ENCODE peak calls at places on chromosomes 7 and 10, in seven cellular contexts. O is H9, Q is neuronal stem cell, F is IMR-90, V is mesendoderm, R is H1, C is trophoblast cell. A is an unnamed sample.

GRCh38 chr7:33744293-33744692 is 161.0 kb upstream of the BMPER start:
- DNase-seq in O (no peak), F (peak), R (no peak), Q (no peak), C (peak), V (peak), A (no peak)

GRCh38 chr7:144854839-144855424 is 19.1 kb upstream of the TPK1 start:
- DNase-seq in C (peak), O (no peak), F (no peak), Q (peak), R (no peak), V (peak), A (peak)

GRCh38 chr7:69992938-69993337 is 394.7 kb downstream of the AUTS2 start:
- DNase-seq in Q (no peak), F (no peak), C (no peak), V (no peak), O (no peak), R (no peak), A (no peak)

GRCh38 chr7:87882538-87882937 is 6.2 kb downstream of the DBF4 start:
- DNase-seq in O (no peak), F (no peak), R (no peak), Q (no peak), C (no peak), V (no peak), A (no peak)

GRCh38 chr10:122127943-122128342 is 139.0 kb downstream of the TACC2 start:
- DNase-seq in F (peak), Q (no peak), V (peak), O (no peak), R (no peak), C (peak), A (peak)

GRCh38 chr7:16299853-16300252 is 121.5 kb downstream of the CRPPA start:
- DNase-seq in R (no peak), F (peak), V (no peak), Q (no peak), C (no peak), O (no peak), A (peak)

GRCh38 chr10:126017961-126018560 is 121.7 kb downstream of the FANK1 start:
- DNase-seq in R (no peak), O (no peak), C (no peak), Q (no peak), F (peak), V (no peak), A (peak)

GRCh38 chr10:42640610-42641229 is 2.4 kb upstream of the ZNF33B start:
- DNase-seq in Q (no peak), F (no peak), R (no peak), C (peak), V (peak), O (peak), A (no peak)

GRCh38 chr10:31618541-31619291 is 299.7 kb downstream of the ZEB1 start:
- DNase-seq in V (no peak), Q (no peak), C (no peak), R (no peak), F (peak), O (no peak), A (peak)

GRCh38 chr10:112388548-112388947 is 14.6 kb downstream of the ACSL5 start:
- DNase-seq in R (no peak), V (no peak), C (no peak), Q (no peak), O (no peak), F (no peak), A (no peak)

GRCh38 chr7:142431491-142431890 is 173.6 kb upstream of the PRSS58 start:
- DNase-seq in R (no peak), F (no peak), C (peak), Q (no peak), O (no peak), V (no peak), A (no peak)

GRCh38 chr7:20793686-20794394 is 7.2 kb upstream of the SP8 start:
- DNase-seq in F (no peak), C (no peak), V (peak), R (no peak), O (peak), Q (no peak), A (no peak)

GRCh38 chr7:34727464-34727995 is 69.5 kb downstream of the NPSR1 start:
- DNase-seq in R (no peak), Q (no peak), V (no peak), O (no peak), F (no peak), C (no peak), A (no peak)

GRCh38 chr7:44784364-44784763 is 12.1 kb upstream of the PPIA start:
- DNase-seq in C (no peak), V (no peak), R (no peak), F (no peak), Q (no peak), O (no peak), A (no peak)

GRCh38 chr7:158055726-158056510 is 531.7 kb downstream of the PTPRN2 start:
- DNase-seq in F (no peak), Q (no peak), V (no peak), C (no peak), R (no peak), O (no peak), A (no peak)

GRCh38 chr10:3067859-3068179 is 471 bp downstream of the PFKP start:
- DNase-seq in R (no peak), O (no peak), V (no peak), C (no peak), Q (no peak), F (no peak), A (peak)

GRCh38 chr10:123284022-123284421 is 129.8 kb downstream of the BUB3 start:
- DNase-seq in F (no peak), O (no peak), V (peak), Q (no peak), R (no peak), C (peak), A (no peak)

GRCh38 chr7:74061840-74062539 is 21.6 kb upstream of the LIMK1 start:
- DNase-seq in O (peak), F (peak), R (no peak), Q (no peak), C (peak), V (peak), A (peak)

GRCh38 chr7:43694399-43694748 is 34.9 kb downstream of the COA1 start:
- DNase-seq in V (no peak), R (no peak), F (peak), Q (no peak), C (peak), O (no peak), A (peak)

GRCh38 chr10:30722956-30723355 is 93.4 kb upstream of the LYZL2 start:
- DNase-seq in Q (no peak), R (no peak), C (no peak), V (no peak), F (no peak), O (no peak), A (no peak)

GRCh38 chr10:62000037-62000603 is 98.6 kb downstream of the ARID5B start:
- DNase-seq in Q (no peak), R (no peak), C (no peak), O (no peak), F (no peak), V (no peak), A (no peak)

GRCh38 chr10:46992794-46993552 is 81.7 kb downstream of the PTPN20 start:
- DNase-seq in Q (no peak), O (peak), C (peak), F (peak), R (no peak), V (peak), A (peak)

GRCh38 chr7:95609277-95609971 is 13.1 kb upstream of the PDK4 start:
- DNase-seq in O (no peak), C (no peak), V (no peak), F (peak), Q (no peak), R (no peak), A (peak)

GRCh38 chr10:131003455-131003854 is 308.1 kb downstream of the TCERG1L start:
- DNase-seq in C (peak), R (no peak), O (no peak), V (no peak), F (no peak), Q (no peak), A (no peak)

GRCh38 chr10:34045571-34046190 is 711.2 kb upstream of the NRP1 start:
- DNase-seq in V (no peak), C (peak), R (no peak), Q (no peak), F (peak), O (no peak), A (peak)

DNA sequence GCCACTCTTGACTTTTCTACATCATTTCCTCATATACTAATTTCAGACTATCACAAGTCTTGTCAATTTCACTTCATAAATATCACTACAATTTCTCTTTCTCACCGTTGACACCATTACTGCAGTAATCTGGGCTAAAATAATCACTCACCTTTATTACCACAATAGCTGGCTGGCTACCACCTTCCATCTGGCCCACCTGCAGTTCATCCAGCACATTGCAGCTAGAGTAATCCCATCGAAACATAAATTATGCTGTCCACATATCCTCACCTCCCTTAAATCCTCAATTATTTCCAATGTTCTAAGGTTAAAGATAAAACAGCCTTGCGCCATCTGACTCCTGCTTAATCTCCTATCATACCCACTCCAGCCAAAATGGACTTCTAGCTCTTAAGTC is 16.0 kb downstream of the DGKB start:
- DNase-seq in O (no peak), R (no peak), V (no peak), Q (no peak), F (no peak), C (no peak), A (no peak)
- H3K18ac ChIP-seq in O (no peak), R (no peak), V (no peak), Q (no peak), F (no peak), C (no peak), A (no peak)

GRCh38 chr10:58951750-58952149 is 224.7 kb upstream of the PHYHIPL start:
- DNase-seq in C (no peak), R (no peak), Q (no peak), O (no peak), F (no peak), V (no peak), A (no peak)
- H3K18ac ChIP-seq in C (no peak), R (no peak), Q (no peak), O (no peak), F (no peak), V (no peak), A (no peak)

GRCh38 chr7:50646069-50646468 is 80.9 kb upstream of the DDC start:
- DNase-seq in Q (no peak), V (no peak), C (no peak), O (no peak), R (no peak), F (no peak), A (no peak)
- H3K18ac ChIP-seq in Q (no peak), V (no peak), C (no peak), O (no peak), R (no peak), F (no peak), A (no peak)

GRCh38 chr10:104622598-104623209 is 18.4 kb upstream of the SORCS3 start:
- DNase-seq in Q (peak), R (no peak), C (peak), V (peak), F (no peak), O (peak), A (no peak)
- H3K18ac ChIP-seq in Q (no peak), R (no peak), C (no peak), V (no peak), F (no peak), O (no peak), A (no peak)

GRCh38 chr7:105652359-105652993 is 71.2 kb upstream of the EFCAB10 start:
- DNase-seq in Q (peak), C (peak), R (peak), V (peak), O (peak), F (peak), A (peak)
- H3K18ac ChIP-seq in Q (no peak), C (no peak), R (peak), V (peak), O (no peak), F (no peak), A (peak)

GRCh38 chr7:128399991-128400390 is 9.8 kb downstream of the IMPDH1 start:
- DNase-seq in F (no peak), R (no peak), V (no peak), C (no peak), Q (no peak), O (no peak), A (no peak)

GRCh38 chr7:128398841-128399135 is 11.0 kb downstream of the IMPDH1 start:
- DNase-seq in V (no peak), Q (no peak), F (no peak), R (no peak), O (no peak), C (no peak), A (no peak)

GRCh38 chr7:128398016-128398840 is 11.6 kb downstream of the IMPDH1 start:
- DNase-seq in R (no peak), Q (no peak), O (peak), C (peak), F (peak), V (peak), A (peak)

GRCh38 chr7:128402346-128402745 is 7.4 kb downstream of the IMPDH1 start:
- DNase-seq in O (no peak), V (no peak), C (no peak), F (no peak), R (no peak), Q (no peak), A (no peak)

DNA sequence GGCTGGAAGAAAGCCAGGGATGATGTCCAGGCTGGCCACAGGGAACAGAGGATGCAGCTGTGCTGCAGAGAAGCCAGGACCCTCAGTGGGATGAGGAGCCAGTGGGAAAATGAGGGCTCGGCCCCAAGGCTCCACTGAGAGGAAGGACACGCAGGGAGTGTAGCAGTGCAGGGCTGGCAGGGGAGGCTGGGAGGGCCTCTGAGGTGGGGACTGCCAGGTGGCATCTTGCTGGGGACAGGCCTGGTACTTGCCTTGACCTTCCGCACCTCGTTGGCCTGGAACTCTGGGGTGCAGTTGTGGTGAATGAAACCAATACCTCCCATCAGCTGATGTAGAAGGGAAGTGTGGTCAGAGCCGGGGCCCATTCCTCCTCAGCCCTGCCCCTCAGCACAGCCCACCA is 9.2 kb downstream of the IMPDH1 start:
- DNase-seq in O (no peak), V (no peak), F (no peak), R (no peak), C (no peak), Q (no peak), A (no peak)
- H3K18ac ChIP-seq in O (no peak), V (no peak), F (no peak), R (no peak), C (no peak), Q (no peak), A (no peak)

DNA sequence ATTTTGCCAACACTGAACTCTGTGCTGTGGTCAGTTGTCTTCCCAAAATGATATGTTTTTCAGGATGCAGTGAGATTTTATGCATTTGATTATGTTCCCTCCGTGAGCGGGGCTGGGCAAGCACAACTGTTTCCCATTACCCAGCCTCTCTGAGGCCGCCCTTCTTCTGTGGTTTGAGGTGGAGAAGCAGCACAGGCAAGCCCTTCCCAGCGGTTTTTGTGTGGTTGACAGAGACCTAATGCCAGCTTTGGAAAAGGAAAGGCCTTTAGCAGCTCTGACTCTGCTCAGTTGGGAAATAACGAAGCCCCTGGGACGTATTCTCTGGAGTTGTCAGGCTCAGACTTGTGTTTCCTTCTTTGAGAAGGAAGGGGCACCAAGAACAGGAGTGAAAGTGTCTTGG is 20.7 kb upstream of the PDCD4 start:
- DNase-seq in C (no peak), R (no peak), Q (no peak), O (no peak), F (no peak), V (no peak), A (no peak)
- H3K18ac ChIP-seq in C (peak), R (no peak), Q (peak), O (no peak), F (no peak), V (no peak), A (no peak)